ENCODE peak calls at places on chromosomes 7 and 10, in nine cellular contexts. M is activated T-cell treated with anti-CD3 and anti-CD28 coated beads for 24 hours; O is HEK293T; W is stimulated activated CD4-positive, alpha-beta T cell treated with anti-CD3 and anti-CD28 coated beads, Interleukin-2, amount 100 ng/mL, for 48 hours; B is stimulated activated CD8-positive, alpha-beta memory T cell treated with anti-CD3 and anti-CD28 coated beads, Interleukin-4, amount 100 ng/mL, for 24 hours; K is mesendoderm; N is heart left ventricle; L is ELR; U is effector CD4-positive, alpha-beta T cell. H is an unnamed sample.

GRCh38 chr10:86334515-86335085 is 32.0 kb downstream of the GRID1 start:
- DNase-seq in M (no peak), O (no peak), W (no peak), B (no peak), K (peak), N (no peak), L (no peak), U (no peak), H (no peak)

GRCh38 chr7:2028733-2029132 is 204.0 kb downstream of the MAD1L1 start:
- DNase-seq in M (no peak), O (no peak), W (no peak), B (no peak), K (no peak), N (no peak), L (no peak), U (no peak), H (no peak)

GRCh38 chr10:110443239-110444008 is 54.3 kb upstream of the DUSP5 start:
- DNase-seq in M (no peak), O (no peak), W (no peak), B (no peak), K (no peak), N (no peak), L (no peak), U (no peak), H (no peak)

GRCh38 chr7:84497873-84498272 is 303.3 kb upstream of the SEMA3A start:
- DNase-seq in M (no peak), O (no peak), W (no peak), B (no peak), K (no peak), N (no peak), L (no peak), U (no peak), H (no peak)

GRCh38 chr10:5557799-5558771 is 33.3 kb downstream of the CALML3 start:
- DNase-seq in M (no peak), O (no peak), W (no peak), B (no peak), K (peak), N (no peak), L (no peak), U (no peak), H (no peak)

GRCh38 chr7:135291809-135292253 is 58.2 kb downstream of the STRA8 start:
- DNase-seq in M (no peak), O (no peak), W (no peak), B (no peak), K (no peak), N (no peak), L (peak), U (no peak), H (no peak)

GRCh38 chr7:22824760-22825159 is 2.1 kb upstream of the TOMM7 start:
- DNase-seq in M (no peak), O (no peak), W (no peak), B (no peak), K (no peak), N (no peak), L (no peak), U (no peak), H (no peak)

GRCh38 chr10:72736176-72736795 is 44.3 kb downstream of the MCU start:
- DNase-seq in M (no peak), O (no peak), W (no peak), B (no peak), K (peak), N (no peak), L (peak), U (no peak), H (no peak)

GRCh38 chr7:24419527-24419926 is 135.5 kb downstream of the NPY start:
- DNase-seq in M (no peak), O (no peak), W (no peak), B (no peak), K (no peak), N (no peak), L (no peak), U (no peak), H (no peak)

H was measured in iPS DF 6.9.